ENCODE peak calls at places on chromosomes 4 and X, in four cellular contexts. T is LHCN-M2, Q is GM04503, B is stromal cell of bone marrow. A is an unnamed sample.

GRCh38 chr4:31613946-31614623 is 893.9 kb downstream of the PCDH7 start:
- DNase-seq in T (no peak), Q (no peak), B (no peak), A (no peak)

GRCh38 chrX:49001521-49002090 is 458 bp downstream of the GRIPAP1 start:
- DNase-seq in T (peak), Q (no peak), B (no peak), A (peak)

GRCh38 chrX:135520022-135520552 is 373 bp upstream of the INTS6L start:
- DNase-seq in T (no peak), Q (peak), B (no peak), A (no peak)

GRCh38 chrX:133151320-133151719 is 54.4 kb upstream of the USP26 start:
- DNase-seq in T (no peak), Q (no peak), B (no peak), A (no peak)

GRCh38 chr4:87353592-87353991 is 30.9 kb upstream of the HSD17B13 start:
- DNase-seq in T (peak), Q (no peak), B (peak), A (no peak)

GRCh38 chrX:50067435-50068292 is 133.1 kb downstream of the AKAP4 start:
- DNase-seq in T (peak), Q (no peak), B (no peak), A (peak)

GRCh38 chr4:8904041-8904501 is 32.4 kb upstream of the HMX1 start:
- DNase-seq in T (no peak), Q (no peak), B (no peak), A (no peak)

GRCh38 chrX:43595931-43596330 is 60.2 kb upstream of the MAOA start:
- DNase-seq in T (no peak), Q (no peak), B (no peak), A (no peak)

GRCh38 chr4:14221176-14221575 is 593.7 kb upstream of the BOD1L1 start:
- DNase-seq in T (no peak), Q (no peak), B (no peak), A (no peak)

GRCh38 chr4:181959121-181959520 is 284.1 kb upstream of the TENM3 start:
- DNase-seq in T (peak), Q (no peak), B (peak), A (no peak)

GRCh38 chr4:177853198-177853597 is 411.0 kb upstream of the AGA start:
- DNase-seq in T (no peak), Q (no peak), B (no peak), A (no peak)

GRCh38 chr4:181418491-181418890 is 824.7 kb upstream of the TENM3 start:
- DNase-seq in T (no peak), Q (no peak), B (no peak), A (no peak)

GRCh38 chr4:89109841-89110540 is 1.3 kb upstream of the TIGD2 start:
- DNase-seq in T (no peak), Q (no peak), B (no peak), A (no peak)

GRCh38 chr4:89797117-89797516 is 39.8 kb downstream of the SNCA start:
- DNase-seq in T (peak), Q (no peak), B (no peak), A (no peak)

GRCh38 chr4:103934178-103934789 is 214.5 kb upstream of the TACR3 start:
- DNase-seq in T (peak), Q (no peak), B (peak), A (no peak)

GRCh38 chr4:4386736-4387392 is at the start of gene NSG1:
- DNase-seq in T (no peak), Q (no peak), B (no peak), A (no peak)

GRCh38 chrX:18945488-18945887 is 38.4 kb downstream of the PHKA2 start:
- DNase-seq in T (no peak), Q (no peak), B (no peak), A (no peak)

GRCh38 chr4:187309456-187309855 is 585.8 kb upstream of the FAT1 start:
- DNase-seq in T (peak), Q (peak), B (no peak), A (no peak)

GRCh38 chr4:28373601-28374000 is 1513.0 kb downstream of the STIM2 start:
- DNase-seq in T (peak), Q (no peak), B (no peak), A (no peak)

GRCh38 chr4:6986781-6987565 is 56.2 kb upstream of the TADA2B start:
- DNase-seq in T (peak), Q (peak), B (peak), A (peak)

GRCh38 chr4:23903859-23904438 is 14.1 kb upstream of the PPARGC1A start:
- DNase-seq in T (peak), Q (no peak), B (no peak), A (no peak)

GRCh38 chrX:78455901-78456300 is 128.5 kb upstream of the CYSLTR1 start:
- DNase-seq in T (peak), Q (no peak), B (peak), A (no peak)

GRCh38 chrX:46642145-46642544 is 68.6 kb downstream of the CHST7 start:
- DNase-seq in T (peak), Q (no peak), B (no peak), A (no peak)

GRCh38 chr4:128847074-128847724 is 37.7 kb downstream of the JADE1 start:
- DNase-seq in T (no peak), Q (no peak), B (no peak), A (no peak)

GRCh38 chrX:49919617-49920016 is 2.8 kb upstream of the CLCN5 start:
- DNase-seq in T (peak), Q (no peak), B (no peak), A (no peak)

GRCh38 chrX:114841051-114841450 is 176.4 kb downstream of the IL13RA2 start:
- DNase-seq in T (no peak), Q (peak), B (no peak), A (no peak)

GRCh38 chrX:134542485-134542884 is 82.5 kb downstream of the HPRT1 start:
- DNase-seq in T (peak), Q (no peak), B (no peak), A (no peak)

GRCh38 chr4:92255920-92256244 is 47.9 kb upstream of the GRID2 start:
- DNase-seq in T (no peak), Q (no peak), B (no peak), A (no peak)

GRCh38 chr4:6701371-6701770 is 7.7 kb downstream of the S100P start:
- DNase-seq in T (no peak), Q (no peak), B (no peak), A (no peak)

GRCh38 chr4:185534850-185535761 is at the start of gene PDLIM3:
- DNase-seq in T (peak), Q (no peak), B (no peak), A (peak)